ENCODE peak calls at places on chromosomes 6 and 20, in nine cellular contexts. O is AG10803, Z is MCF 10A, L is foreskin fibroblast, E is neural crest cell, S is cardiac muscle cell, P is WTC11, I is SK-N-SH, R is GM12865. W is an unnamed sample.

GRCh38 chr20:23095504-23095903 is 9.4 kb upstream of the CD93 start:
- DNase-seq in O (no peak), Z (peak; percentile 50), L (no peak), E (no peak), S (no peak), P (no peak), I (no peak), R (no peak), W (no peak)

GRCh38 chr6:42179956-42180335 is 6.8 kb downstream of the GUCA1A start:
- DNase-seq in O (no peak), Z (no peak), L (no peak), E (no peak), S (no peak), P (no peak), I (no peak), R (no peak), W (no peak)

GRCh38 chr6:113994934-113995342 is 24.0 kb upstream of the HDAC2 start:
- DNase-seq in O (peak; percentile 95), Z (peak; percentile 88), L (peak; percentile 94), E (peak; percentile 35), S (peak; percentile 87), P (peak; percentile 50), I (peak; percentile 44), R (peak; percentile 86), W (no peak)

GRCh38 chr6:138979813-138980668 is 8.0 kb downstream of the REPS1 start:
- DNase-seq in O (no peak), Z (no peak), L (no peak), E (no peak), S (no peak), P (no peak), I (no peak), R (peak; percentile 25), W (no peak)

GRCh38 chr20:32449890-32450401 is 91.8 kb downstream of the ASXL1 start:
- DNase-seq in O (no peak), Z (no peak), L (peak; percentile 28), E (no peak), S (no peak), P (no peak), I (peak; percentile 91), R (no peak), W (peak; percentile 60)

GRCh38 chr6:33199687-33200233 is 705 bp downstream of the RXRB start:
- DNase-seq in O (peak; percentile 62), Z (peak; percentile 76), L (peak; percentile 82), E (no peak), S (peak; percentile 85), P (peak; percentile 86), I (peak; percentile 89), R (peak; percentile 91), W (peak; percentile 89)

GRCh38 chr6:170048615-170049256 is 242.1 kb downstream of the DLL1 start:
- DNase-seq in O (peak; percentile 60), Z (peak; percentile 65), L (peak; percentile 52), E (no peak), S (no peak), P (no peak), I (no peak), R (no peak), W (no peak)

GRCh38 chr6:43842231-43842794 is 72.3 kb downstream of the VEGFA start:
- DNase-seq in O (peak; percentile 58), Z (no peak), L (peak; percentile 46), E (no peak), S (no peak), P (no peak), I (no peak), R (no peak), W (no peak)

GRCh38 chr20:42082611-42083010 is 464.4 kb upstream of the CHD6 start:
- DNase-seq in O (no peak), Z (peak; percentile 16), L (peak; percentile 14), E (no peak), S (no peak), P (no peak), I (peak; percentile 81), R (no peak), W (no peak)

GRCh38 chr20:6579824-6580223 is 187.7 kb upstream of the BMP2 start:
- DNase-seq in O (peak; percentile 54), Z (no peak), L (no peak), E (no peak), S (no peak), P (no peak), I (no peak), R (no peak), W (no peak)

GRCh38 chr20:59328071-59328470 is 27.7 kb downstream of the EDN3 start:
- DNase-seq in O (no peak), Z (no peak), L (no peak), E (no peak), S (no peak), P (no peak), I (no peak), R (no peak), W (no peak)

GRCh38 chr20:6976096-6976495 is 208.6 kb downstream of the BMP2 start:
- DNase-seq in O (no peak), Z (no peak), L (peak; percentile 10), E (no peak), S (no peak), P (no peak), I (no peak), R (no peak), W (no peak)

GRCh38 chr6:24630861-24631505 is 15.0 kb downstream of the KIAA0319 start:
- DNase-seq in O (no peak), Z (no peak), L (no peak), E (no peak), S (peak; percentile 58), P (no peak), I (no peak), R (no peak), W (no peak)

GRCh38 chr6:133631421-133631820 is 257.5 kb upstream of the TCF21 start:
- DNase-seq in O (peak; percentile 71), Z (peak; percentile 48), L (peak; percentile 82), E (no peak), S (no peak), P (no peak), I (no peak), R (no peak), W (no peak)

GRCh38 chr6:158488065-158488464 is 71.8 kb upstream of the TMEM181 start:
- DNase-seq in O (peak; percentile 96), Z (peak; percentile 86), L (peak; percentile 95), E (no peak), S (no peak), P (no peak), I (no peak), R (no peak), W (no peak)

GRCh38 chr20:8690074-8690473 is 378.8 kb upstream of the PLCB4 start:
- DNase-seq in O (no peak), Z (no peak), L (no peak), E (no peak), S (no peak), P (no peak), I (no peak), R (no peak), W (no peak)

GRCh38 chr6:26296857-26297648 is 67.9 kb upstream of the BTN3A2 start:
- DNase-seq in O (no peak), Z (peak; percentile 31), L (peak; percentile 81), E (no peak), S (no peak), P (no peak), I (no peak), R (no peak), W (no peak)

GRCh38 chr6:33050013-33050800 is 23.2 kb downstream of the HLA-DPA1 start:
- DNase-seq in O (no peak), Z (no peak), L (no peak), E (no peak), S (no peak), P (no peak), I (no peak), R (no peak), W (no peak)

GRCh38 chr6:161583561-161583960 is 309.7 kb upstream of the AGPAT4 start:
- DNase-seq in O (no peak), Z (peak; percentile 24), L (peak; percentile 6), E (no peak), S (no peak), P (no peak), I (no peak), R (no peak), W (no peak)

GRCh38 chr20:59221881-59222238 is 58.2 kb downstream of the ZNF831 start:
- DNase-seq in O (no peak), Z (no peak), L (peak; percentile 5), E (no peak), S (no peak), P (no peak), I (no peak), R (no peak), W (no peak)

GRCh38 chr20:64189986-64190385 is 25.7 kb downstream of the MYT1 start:
- DNase-seq in O (no peak), Z (no peak), L (no peak), E (no peak), S (no peak), P (no peak), I (no peak), R (no peak), W (no peak)

GRCh38 chr6:89776583-89777233 is 42.9 kb downstream of the MDN1 start:
- DNase-seq in O (no peak), Z (no peak), L (no peak), E (no peak), S (no peak), P (no peak), I (no peak), R (no peak), W (no peak)
- TF ChIP-seq CTCF in O (no peak), Z (no peak), L (no peak), E (peak; percentile 23), S (no peak), P (no peak), I (no peak), R (no peak), W (no peak)

GRCh38 chr6:140923048-140923447 is 1209.7 kb upstream of the GJE1 start:
- DNase-seq in O (no peak), Z (peak; percentile 16), L (no peak), E (no peak), S (no peak), P (no peak), I (no peak), R (no peak), W (no peak)

GRCh38 chr6:140921366-140922226 is 1211.1 kb upstream of the GJE1 start:
- DNase-seq in O (peak; percentile 87), Z (peak; percentile 85), L (peak; percentile 85), E (no peak), S (peak; percentile 68), P (no peak), I (peak; percentile 13), R (peak; percentile 64), W (no peak)
- TF ChIP-seq CTCF in O (peak; percentile 85), Z (peak; percentile 82), L (peak; percentile 68), E (peak; percentile 80), S (peak; percentile 83), P (peak; percentile 26), I (peak; percentile 76), R (peak; percentile 65), W (peak; percentile 34)

GRCh38 chr20:45445805-45446562 is 23.6 kb upstream of the WFDC2 start:
- DNase-seq in O (peak; percentile 9), Z (peak; percentile 51), L (peak; percentile 33), E (peak; percentile 66), S (peak; percentile 28), P (peak; percentile 74), I (peak; percentile 53), R (peak; percentile 47), W (no peak)
- TF ChIP-seq CTCF in O (peak; percentile 60), Z (peak; percentile 50), L (peak; percentile 44), E (peak; percentile 74), S (peak; percentile 44), P (peak; percentile 62), I (peak; percentile 52), R (peak; percentile 75), W (peak; percentile 14)

DNA sequence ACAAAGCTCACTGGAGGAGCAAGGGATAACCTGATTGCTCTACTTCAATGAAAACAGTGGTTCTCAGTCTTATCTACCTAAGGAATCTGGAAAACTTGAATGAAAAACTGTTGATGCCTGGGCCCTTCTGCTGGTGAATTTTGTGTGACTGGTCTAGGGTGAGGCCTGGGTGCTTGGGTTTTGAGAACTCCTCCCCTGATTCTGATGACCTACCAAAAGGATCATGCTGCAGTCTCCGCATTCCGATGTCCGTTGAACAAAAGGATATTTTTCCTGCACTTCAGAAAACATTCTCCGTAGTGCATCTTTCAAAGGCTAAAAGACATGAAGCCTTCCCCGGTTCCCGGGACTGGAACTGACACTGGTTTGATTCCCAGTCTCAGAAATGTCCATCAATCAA is 157.9 kb downstream of the SYNDIG1 start:
- DNase-seq in O (no peak), Z (no peak), L (no peak), E (no peak), S (no peak), P (no peak), I (no peak), R (no peak), W (no peak)
- TF ChIP-seq CTCF in O (no peak), Z (no peak), L (no peak), E (no peak), S (no peak), P (no peak), I (no peak), R (no peak), W (no peak)